ENCODE peak calls at places on chromosomes 16 and 17, in six cellular contexts. One of them, this sample, is unnamed.

GRCh38 chr16:14309906-14310305 is 238.8 kb downstream of the MRTFB start:
- DNase-seq in iPS DF 6.9: no peak
- DNase-seq in DND-41: no peak
- DNase-seq in sigmoid colon: no peak
- DNase-seq in esophagus squamous epithelium: no peak
- DNase-seq in right atrium auricular region: no peak
- DNase-seq in this sample: no peak

GRCh38 chr16:70565053-70565452 is 41.4 kb downstream of the SF3B3 start:
- DNase-seq in iPS DF 6.9: no peak
- DNase-seq in DND-41: no peak
- DNase-seq in sigmoid colon: peak; percentile 74
- DNase-seq in esophagus squamous epithelium: no peak
- DNase-seq in right atrium auricular region: no peak
- DNase-seq in this sample: no peak

GRCh38 chr16:23026777-23027362 is 122.4 kb downstream of the USP31 start:
- DNase-seq in iPS DF 6.9: no peak
- DNase-seq in DND-41: peak; percentile 58
- DNase-seq in sigmoid colon: no peak
- DNase-seq in esophagus squamous epithelium: no peak
- DNase-seq in right atrium auricular region: no peak
- DNase-seq in this sample: no peak

GRCh38 chr16:25063865-25064264 is 47.7 kb upstream of the LCMT1 start:
- DNase-seq in iPS DF 6.9: no peak
- DNase-seq in DND-41: no peak
- DNase-seq in sigmoid colon: no peak
- DNase-seq in esophagus squamous epithelium: no peak
- DNase-seq in right atrium auricular region: peak; percentile 67
- DNase-seq in this sample: no peak

GRCh38 chr16:48441863-48442279 is 56.7 kb upstream of the SIAH1 start:
- DNase-seq in iPS DF 6.9: no peak
- DNase-seq in DND-41: no peak
- DNase-seq in sigmoid colon: peak; percentile 44
- DNase-seq in esophagus squamous epithelium: no peak
- DNase-seq in right atrium auricular region: no peak
- DNase-seq in this sample: no peak

GRCh38 chr17:41631025-41631889 is 6.9 kb upstream of the KRT17 start:
- DNase-seq in iPS DF 6.9: no peak
- DNase-seq in DND-41: no peak
- DNase-seq in sigmoid colon: no peak
- DNase-seq in esophagus squamous epithelium: no peak
- DNase-seq in right atrium auricular region: no peak
- DNase-seq in this sample: no peak

GRCh38 chr17:4582101-4582501 is 2.2 kb upstream of the SMTNL2 start:
- DNase-seq in iPS DF 6.9: no peak
- DNase-seq in DND-41: no peak
- DNase-seq in sigmoid colon: no peak
- DNase-seq in esophagus squamous epithelium: no peak
- DNase-seq in right atrium auricular region: no peak
- DNase-seq in this sample: no peak

GRCh38 chr16:73060948-73061495 is 13.1 kb upstream of the ZFHX3 start:
- DNase-seq in iPS DF 6.9: no peak
- DNase-seq in DND-41: no peak
- DNase-seq in sigmoid colon: peak; percentile 24
- DNase-seq in esophagus squamous epithelium: no peak
- DNase-seq in right atrium auricular region: no peak
- DNase-seq in this sample: no peak

GRCh38 chr16:68866933-68867332 is 23.6 kb downstream of the TANGO6 start:
- DNase-seq in iPS DF 6.9: no peak
- DNase-seq in DND-41: no peak
- DNase-seq in sigmoid colon: no peak
- DNase-seq in esophagus squamous epithelium: no peak
- DNase-seq in right atrium auricular region: no peak
- DNase-seq in this sample: no peak

GRCh38 chr16:85173077-85173980 is 61.1 kb upstream of the CIBAR2 start:
- DNase-seq in iPS DF 6.9: no peak
- DNase-seq in DND-41: no peak
- DNase-seq in sigmoid colon: no peak
- DNase-seq in esophagus squamous epithelium: no peak
- DNase-seq in right atrium auricular region: no peak
- DNase-seq in this sample: peak; percentile 4

GRCh38 chr17:66964083-66964771 is at the start of gene CACNG4:
- DNase-seq in iPS DF 6.9: no peak
- DNase-seq in DND-41: no peak
- DNase-seq in sigmoid colon: no peak
- DNase-seq in esophagus squamous epithelium: no peak
- DNase-seq in right atrium auricular region: no peak
- DNase-seq in this sample: no peak

GRCh38 chr16:22672830-22673210 is 141.1 kb upstream of the HS3ST2 start:
- DNase-seq in iPS DF 6.9: no peak
- DNase-seq in DND-41: no peak
- DNase-seq in sigmoid colon: peak; percentile 51
- DNase-seq in esophagus squamous epithelium: no peak
- DNase-seq in right atrium auricular region: no peak
- DNase-seq in this sample: no peak

GRCh38 chr17:42101513-42102292 is 3.4 kb upstream of the ZNF385C start:
- DNase-seq in iPS DF 6.9: peak; percentile 77
- DNase-seq in DND-41: peak; percentile 53
- DNase-seq in sigmoid colon: peak; percentile 83
- DNase-seq in esophagus squamous epithelium: no peak
- DNase-seq in right atrium auricular region: peak; percentile 78
- DNase-seq in this sample: peak; percentile 49

GRCh38 chr16:52861614-52862022 is 191.1 kb downstream of the CHD9NB start:
- DNase-seq in iPS DF 6.9: peak; percentile 29
- DNase-seq in DND-41: no peak
- DNase-seq in sigmoid colon: no peak
- DNase-seq in esophagus squamous epithelium: no peak
- DNase-seq in right atrium auricular region: no peak
- DNase-seq in this sample: no peak

GRCh38 chr17:21353326-21354010 is 22.7 kb upstream of the KCNJ12 start:
- DNase-seq in iPS DF 6.9: no peak
- DNase-seq in DND-41: no peak
- DNase-seq in sigmoid colon: peak; percentile 64
- DNase-seq in esophagus squamous epithelium: no peak
- DNase-seq in right atrium auricular region: no peak
- DNase-seq in this sample: no peak

GRCh38 chr17:81241648-81242420 is 2.7 kb downstream of the NDUFAF8 start:
- DNase-seq in iPS DF 6.9: no peak
- DNase-seq in DND-41: peak; percentile 69
- DNase-seq in sigmoid colon: no peak
- DNase-seq in esophagus squamous epithelium: no peak
- DNase-seq in right atrium auricular region: no peak
- DNase-seq in this sample: peak; percentile 46

GRCh38 chr16:87344931-87345631 is 27.9 kb upstream of the C16orf95 start:
- DNase-seq in iPS DF 6.9: no peak
- DNase-seq in DND-41: peak; percentile 82
- DNase-seq in sigmoid colon: no peak
- DNase-seq in esophagus squamous epithelium: no peak
- DNase-seq in right atrium auricular region: peak; percentile 63
- DNase-seq in this sample: peak; percentile 54

DNA sequence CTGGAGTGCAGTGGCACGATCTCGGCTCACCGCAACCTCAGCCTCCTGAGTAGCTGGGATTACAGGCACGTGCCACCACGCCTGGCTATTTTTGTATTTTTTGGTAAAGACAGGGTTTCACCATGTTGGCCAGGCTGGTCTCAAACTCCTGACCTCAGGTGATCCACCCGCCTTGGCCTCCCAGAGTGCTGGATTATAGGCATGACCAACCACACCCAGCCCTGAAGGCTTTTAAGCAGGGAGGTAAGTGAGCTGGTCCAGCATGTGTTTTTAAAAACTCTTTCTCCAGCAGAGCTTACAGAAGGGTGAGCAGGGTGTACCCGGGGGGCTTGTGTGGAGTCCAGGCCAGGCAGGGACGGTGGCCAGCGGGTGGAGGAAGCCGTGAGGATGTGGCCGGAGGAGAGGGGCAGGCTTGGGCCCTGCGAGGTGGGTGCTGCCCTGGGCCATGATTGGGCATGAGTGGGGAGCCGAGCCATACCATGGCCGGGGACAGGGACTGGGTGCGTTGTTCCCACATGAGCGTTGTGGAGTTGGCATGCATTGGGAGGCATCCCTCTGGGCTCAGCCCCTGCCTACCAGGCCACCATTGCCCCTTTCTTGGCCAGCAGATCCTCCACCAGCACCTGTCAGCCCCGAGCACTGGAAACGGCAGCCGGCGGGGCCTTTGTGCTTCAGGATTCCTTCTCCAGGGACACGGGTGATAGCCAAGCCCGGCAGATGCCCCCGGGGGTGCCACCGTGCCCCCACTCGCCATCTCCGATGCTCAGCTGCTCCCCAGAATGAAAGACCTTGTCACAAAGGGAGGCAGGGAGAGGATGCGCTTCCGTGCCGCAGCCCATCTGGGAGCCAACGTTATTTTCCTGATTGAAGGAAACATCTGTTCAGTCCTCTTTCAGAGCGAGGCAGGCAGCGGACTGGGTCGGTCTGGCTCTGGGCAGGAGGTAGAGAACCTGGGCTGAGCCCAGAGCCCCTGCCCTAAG is 64.5 kb downstream of the RAI1 start:
- DNase-seq in iPS DF 6.9: no peak
- DNase-seq in DND-41: no peak
- DNase-seq in sigmoid colon: no peak
- DNase-seq in esophagus squamous epithelium: no peak
- DNase-seq in right atrium auricular region: no peak
- DNase-seq in this sample: no peak
- H3K4me1 ChIP-seq in iPS DF 6.9: peaks cover 1% of the 10 kb centered on the region
- H3K4me1 ChIP-seq in DND-41: peaks cover 2% of the 10 kb centered on the region
- H3K4me1 ChIP-seq in sigmoid colon: peaks cover 59% of the 10 kb centered on the region
- H3K4me1 ChIP-seq in esophagus squamous epithelium: peaks cover 73% of the 10 kb centered on the region
- H3K4me1 ChIP-seq in right atrium auricular region: peaks cover 64% of the 10 kb centered on the region
- H3K4me1 ChIP-seq in this sample: peaks cover 31% of the 10 kb centered on the region

GRCh38 chr17:40326832-40327199 is 17.8 kb downstream of the RARA start:
- DNase-seq in iPS DF 6.9: no peak
- DNase-seq in DND-41: no peak
- DNase-seq in sigmoid colon: no peak
- DNase-seq in esophagus squamous epithelium: no peak
- DNase-seq in right atrium auricular region: no peak
- DNase-seq in this sample: no peak

GRCh38 chr17:40326014-40326831 is 17.2 kb downstream of the RARA start:
- DNase-seq in iPS DF 6.9: no peak
- DNase-seq in DND-41: no peak
- DNase-seq in sigmoid colon: no peak
- DNase-seq in esophagus squamous epithelium: no peak
- DNase-seq in right atrium auricular region: no peak
- DNase-seq in this sample: peak; percentile 59

GRCh38 chr17:40327244-40327666 is 18.3 kb downstream of the RARA start:
- DNase-seq in iPS DF 6.9: no peak
- DNase-seq in DND-41: no peak
- DNase-seq in sigmoid colon: no peak
- DNase-seq in esophagus squamous epithelium: no peak
- DNase-seq in right atrium auricular region: no peak
- DNase-seq in this sample: no peak

GRCh38 chr17:40323731-40324650 is 15.0 kb downstream of the RARA start:
- DNase-seq in iPS DF 6.9: no peak
- DNase-seq in DND-41: peak; percentile 50
- DNase-seq in sigmoid colon: peak; percentile 83
- DNase-seq in esophagus squamous epithelium: no peak
- DNase-seq in right atrium auricular region: no peak
- DNase-seq in this sample: peak; percentile 92

DNA sequence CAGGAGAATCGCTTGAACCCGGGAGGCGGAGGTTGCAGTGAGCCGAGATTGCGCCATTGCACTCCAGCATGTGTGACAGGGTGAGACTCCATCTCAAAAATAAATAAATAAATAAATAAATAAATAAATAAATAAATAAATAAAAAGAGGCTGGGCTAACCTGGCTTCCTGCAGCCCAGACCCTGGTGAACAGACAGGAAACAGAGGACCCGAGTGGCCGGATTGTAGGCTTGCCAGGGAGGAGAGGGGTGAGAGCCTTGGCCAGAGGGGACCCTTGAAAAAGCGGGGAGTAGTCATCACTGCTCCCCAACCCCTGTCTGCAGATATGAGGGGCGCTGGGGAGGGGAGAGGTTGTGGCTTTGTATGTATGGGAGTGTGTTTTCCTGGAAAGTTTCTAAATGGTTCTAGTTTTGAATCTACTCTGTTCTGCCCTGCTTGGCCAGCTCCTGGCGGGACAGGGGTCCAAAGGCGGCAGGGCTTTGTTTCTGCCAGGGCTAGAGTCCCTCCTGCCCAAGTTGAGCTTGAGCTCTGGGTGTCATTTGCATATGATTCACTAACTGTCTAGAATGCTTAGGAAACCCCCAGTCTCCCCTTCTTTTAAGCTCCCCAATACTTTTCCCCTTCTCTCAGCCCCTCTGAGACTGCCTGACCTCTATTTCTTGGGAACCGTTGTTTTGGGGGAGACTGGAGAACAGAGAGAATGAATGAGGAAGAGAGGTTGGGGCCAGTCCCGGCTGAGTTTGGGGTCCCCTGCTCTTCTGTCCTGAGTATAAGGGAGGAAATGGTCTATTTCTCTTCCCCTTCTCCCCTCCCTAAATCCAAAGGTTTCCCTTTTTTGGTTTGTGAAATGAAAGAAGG is 16.4 kb downstream of the RARA start:
- DNase-seq in iPS DF 6.9: no peak
- DNase-seq in DND-41: no peak
- DNase-seq in sigmoid colon: no peak
- DNase-seq in esophagus squamous epithelium: no peak
- DNase-seq in right atrium auricular region: no peak
- DNase-seq in this sample: peak; percentile 40
- H3K4me1 ChIP-seq in iPS DF 6.9: peaks cover 10% of the 10 kb centered on the region
- H3K4me1 ChIP-seq in DND-41: peaks cover 58% of the 10 kb centered on the region
- H3K4me1 ChIP-seq in sigmoid colon: peaks cover 100% of the 10 kb centered on the region
- H3K4me1 ChIP-seq in esophagus squamous epithelium: peaks cover 100% of the 10 kb centered on the region
- H3K4me1 ChIP-seq in right atrium auricular region: peaks cover 100% of the 10 kb centered on the region
- H3K4me1 ChIP-seq in this sample: peaks cover 92% of the 10 kb centered on the region

GRCh38 chr16:89316701-89317100 is 99.2 kb downstream of the ZNF778 start:
- DNase-seq in iPS DF 6.9: no peak
- DNase-seq in DND-41: no peak
- DNase-seq in sigmoid colon: no peak
- DNase-seq in esophagus squamous epithelium: no peak
- DNase-seq in right atrium auricular region: no peak
- DNase-seq in this sample: no peak
- H3K4me1 ChIP-seq in iPS DF 6.9: peaks cover 12% of the 10 kb centered on the region
- H3K4me1 ChIP-seq in DND-41: peaks cover 65% of the 10 kb centered on the region
- H3K4me1 ChIP-seq in sigmoid colon: peaks cover 63% of the 10 kb centered on the region
- H3K4me1 ChIP-seq in esophagus squamous epithelium: peaks cover 100% of the 10 kb centered on the region
- H3K4me1 ChIP-seq in right atrium auricular region: peaks cover 89% of the 10 kb centered on the region
- H3K4me1 ChIP-seq in this sample: peaks cover 93% of the 10 kb centered on the region

GRCh38 chr17:57923182-57923872 is 31.9 kb downstream of the CUEDC1 start:
- DNase-seq in iPS DF 6.9: no peak
- DNase-seq in DND-41: no peak
- DNase-seq in sigmoid colon: no peak
- DNase-seq in esophagus squamous epithelium: no peak
- DNase-seq in right atrium auricular region: no peak
- DNase-seq in this sample: no peak

GRCh38 chr17:57926723-57927047 is 28.5 kb downstream of the CUEDC1 start:
- DNase-seq in iPS DF 6.9: no peak
- DNase-seq in DND-41: no peak
- DNase-seq in sigmoid colon: no peak
- DNase-seq in esophagus squamous epithelium: no peak
- DNase-seq in right atrium auricular region: no peak
- DNase-seq in this sample: no peak

GRCh38 chr17:57927048-57927723 is 28.0 kb downstream of the CUEDC1 start:
- DNase-seq in iPS DF 6.9: no peak
- DNase-seq in DND-41: no peak
- DNase-seq in sigmoid colon: no peak
- DNase-seq in esophagus squamous epithelium: no peak
- DNase-seq in right atrium auricular region: no peak
- DNase-seq in this sample: no peak

GRCh38 chr17:57924677-57925076 is 30.5 kb downstream of the CUEDC1 start:
- DNase-seq in iPS DF 6.9: no peak
- DNase-seq in DND-41: no peak
- DNase-seq in sigmoid colon: no peak
- DNase-seq in esophagus squamous epithelium: no peak
- DNase-seq in right atrium auricular region: no peak
- DNase-seq in this sample: no peak

GRCh38 chr17:57925361-57925990 is 29.7 kb downstream of the CUEDC1 start:
- DNase-seq in iPS DF 6.9: no peak
- DNase-seq in DND-41: no peak
- DNase-seq in sigmoid colon: no peak
- DNase-seq in esophagus squamous epithelium: no peak
- DNase-seq in right atrium auricular region: no peak
- DNase-seq in this sample: no peak
- H3K4me1 ChIP-seq in iPS DF 6.9: peaks cover 3% of the 10 kb centered on the region
- H3K4me1 ChIP-seq in DND-41: no peaks in the 10 kb centered on the region
- H3K4me1 ChIP-seq in sigmoid colon: peaks cover 92% of the 10 kb centered on the region
- H3K4me1 ChIP-seq in esophagus squamous epithelium: peaks cover 94% of the 10 kb centered on the region
- H3K4me1 ChIP-seq in right atrium auricular region: peaks cover 87% of the 10 kb centered on the region
- H3K4me1 ChIP-seq in this sample: no peaks in the 10 kb centered on the region

This sample was measured in CD8-positive, alpha-beta T cell.